ENCODE peak calls at places on chromosomes 6 and 20, in ten cellular contexts. One of them, this sample, is unnamed.

GRCh38 chr6:144134176-144134575 is 16.1 kb upstream of the STX11 start:
- DNase-seq in spleen: no peak
- DNase-seq in stomach: no peak
- DNase-seq in K562: no peak
- DNase-seq in prostate gland: no peak
- DNase-seq in SK-N-SH: no peak
- DNase-seq in esophagus muscularis mucosa: no peak
- DNase-seq in endothelial cell of umbilical vein: no peak
- DNase-seq in transverse colon: no peak
- DNase-seq in H1: no peak
- DNase-seq in this sample: no peak

GRCh38 chr6:170329321-170329720 is 22.8 kb downstream of the FAM120B start:
- DNase-seq in H1: no peak
- DNase-seq in stomach: no peak
- DNase-seq in SK-N-SH: no peak
- DNase-seq in transverse colon: no peak
- DNase-seq in esophagus muscularis mucosa: no peak
- DNase-seq in K562: no peak
- DNase-seq in endothelial cell of umbilical vein: no peak
- DNase-seq in spleen: no peak
- DNase-seq in prostate gland: no peak
- DNase-seq in this sample: no peak

GRCh38 chr20:46959081-46959692 is 64.5 kb downstream of the EYA2 start:
- DNase-seq in transverse colon: no peak
- DNase-seq in K562: no peak
- DNase-seq in stomach: no peak
- DNase-seq in endothelial cell of umbilical vein: no peak
- DNase-seq in spleen: no peak
- DNase-seq in prostate gland: no peak
- DNase-seq in H1: no peak
- DNase-seq in SK-N-SH: no peak
- DNase-seq in esophagus muscularis mucosa: no peak
- DNase-seq in this sample: no peak

GRCh38 chr20:18632196-18632789 is 44.4 kb downstream of the DTD1 start:
- DNase-seq in esophagus muscularis mucosa: peak
- DNase-seq in endothelial cell of umbilical vein: peak
- DNase-seq in stomach: peak
- DNase-seq in prostate gland: peak
- DNase-seq in SK-N-SH: peak
- DNase-seq in H1: peak
- DNase-seq in spleen: peak
- DNase-seq in transverse colon: peak
- DNase-seq in K562: peak
- DNase-seq in this sample: peak

GRCh38 chr6:1580109-1580508 is 29.6 kb upstream of the FOXC1 start:
- DNase-seq in prostate gland: no peak
- DNase-seq in K562: no peak
- DNase-seq in spleen: no peak
- DNase-seq in H1: no peak
- DNase-seq in SK-N-SH: no peak
- DNase-seq in stomach: no peak
- DNase-seq in transverse colon: no peak
- DNase-seq in esophagus muscularis mucosa: peak
- DNase-seq in endothelial cell of umbilical vein: no peak
- DNase-seq in this sample: no peak

GRCh38 chr20:43982016-43982415 is 67.4 kb downstream of the TOX2 start:
- DNase-seq in transverse colon: no peak
- DNase-seq in endothelial cell of umbilical vein: no peak
- DNase-seq in SK-N-SH: no peak
- DNase-seq in H1: no peak
- DNase-seq in prostate gland: no peak
- DNase-seq in esophagus muscularis mucosa: no peak
- DNase-seq in stomach: no peak
- DNase-seq in K562: no peak
- DNase-seq in spleen: no peak
- DNase-seq in this sample: no peak

GRCh38 chr6:137033828-137034227 is 10.9 kb downstream of the IL20RA start:
- DNase-seq in H1: no peak
- DNase-seq in esophagus muscularis mucosa: no peak
- DNase-seq in stomach: no peak
- DNase-seq in endothelial cell of umbilical vein: no peak
- DNase-seq in K562: no peak
- DNase-seq in SK-N-SH: no peak
- DNase-seq in prostate gland: no peak
- DNase-seq in transverse colon: no peak
- DNase-seq in spleen: no peak
- DNase-seq in this sample: no peak

GRCh38 chr6:131867744-131868143 is 59.9 kb downstream of the ENPP1 start:
- DNase-seq in H1: no peak
- DNase-seq in endothelial cell of umbilical vein: no peak
- DNase-seq in esophagus muscularis mucosa: no peak
- DNase-seq in SK-N-SH: no peak
- DNase-seq in prostate gland: no peak
- DNase-seq in transverse colon: no peak
- DNase-seq in spleen: no peak
- DNase-seq in K562: no peak
- DNase-seq in stomach: no peak
- DNase-seq in this sample: no peak

GRCh38 chr6:169880516-169880915 is 129.1 kb downstream of the ERMARD start:
- DNase-seq in H1: peak
- DNase-seq in esophagus muscularis mucosa: no peak
- DNase-seq in spleen: peak
- DNase-seq in prostate gland: no peak
- DNase-seq in SK-N-SH: peak
- DNase-seq in endothelial cell of umbilical vein: no peak
- DNase-seq in K562: no peak
- DNase-seq in stomach: no peak
- DNase-seq in transverse colon: no peak
- DNase-seq in this sample: no peak

GRCh38 chr20:7967199-7967844 is 27.1 kb upstream of the HAO1 start:
- DNase-seq in K562: no peak
- DNase-seq in SK-N-SH: no peak
- DNase-seq in prostate gland: peak
- DNase-seq in spleen: no peak
- DNase-seq in esophagus muscularis mucosa: no peak
- DNase-seq in transverse colon: no peak
- DNase-seq in H1: no peak
- DNase-seq in stomach: no peak
- DNase-seq in endothelial cell of umbilical vein: no peak
- DNase-seq in this sample: no peak

GRCh38 chr6:111723412-111723970 is 117.8 kb upstream of the TRAF3IP2 start:
- DNase-seq in endothelial cell of umbilical vein: no peak
- DNase-seq in stomach: no peak
- DNase-seq in prostate gland: no peak
- DNase-seq in esophagus muscularis mucosa: no peak
- DNase-seq in SK-N-SH: no peak
- DNase-seq in K562: no peak
- DNase-seq in transverse colon: no peak
- DNase-seq in spleen: no peak
- DNase-seq in H1: no peak
- DNase-seq in this sample: no peak

GRCh38 chr6:111724039-111724438 is 118.4 kb upstream of the TRAF3IP2 start:
- DNase-seq in esophagus muscularis mucosa: no peak
- DNase-seq in K562: no peak
- DNase-seq in H1: no peak
- DNase-seq in stomach: no peak
- DNase-seq in prostate gland: no peak
- DNase-seq in endothelial cell of umbilical vein: no peak
- DNase-seq in SK-N-SH: no peak
- DNase-seq in spleen: no peak
- DNase-seq in transverse colon: no peak
- DNase-seq in this sample: no peak

GRCh38 chr6:111722220-111722731 is 116.6 kb upstream of the TRAF3IP2 start:
- DNase-seq in prostate gland: no peak
- DNase-seq in SK-N-SH: no peak
- DNase-seq in esophagus muscularis mucosa: no peak
- DNase-seq in transverse colon: no peak
- DNase-seq in stomach: no peak
- DNase-seq in K562: no peak
- DNase-seq in endothelial cell of umbilical vein: no peak
- DNase-seq in spleen: no peak
- DNase-seq in H1: no peak
- DNase-seq in this sample: no peak

GRCh38 chr6:111720931-111721496 is 115.3 kb upstream of the TRAF3IP2 start:
- DNase-seq in endothelial cell of umbilical vein: no peak
- DNase-seq in K562: no peak
- DNase-seq in prostate gland: no peak
- DNase-seq in transverse colon: no peak
- DNase-seq in H1: no peak
- DNase-seq in SK-N-SH: no peak
- DNase-seq in stomach: no peak
- DNase-seq in spleen: no peak
- DNase-seq in esophagus muscularis mucosa: no peak
- DNase-seq in this sample: no peak

DNA sequence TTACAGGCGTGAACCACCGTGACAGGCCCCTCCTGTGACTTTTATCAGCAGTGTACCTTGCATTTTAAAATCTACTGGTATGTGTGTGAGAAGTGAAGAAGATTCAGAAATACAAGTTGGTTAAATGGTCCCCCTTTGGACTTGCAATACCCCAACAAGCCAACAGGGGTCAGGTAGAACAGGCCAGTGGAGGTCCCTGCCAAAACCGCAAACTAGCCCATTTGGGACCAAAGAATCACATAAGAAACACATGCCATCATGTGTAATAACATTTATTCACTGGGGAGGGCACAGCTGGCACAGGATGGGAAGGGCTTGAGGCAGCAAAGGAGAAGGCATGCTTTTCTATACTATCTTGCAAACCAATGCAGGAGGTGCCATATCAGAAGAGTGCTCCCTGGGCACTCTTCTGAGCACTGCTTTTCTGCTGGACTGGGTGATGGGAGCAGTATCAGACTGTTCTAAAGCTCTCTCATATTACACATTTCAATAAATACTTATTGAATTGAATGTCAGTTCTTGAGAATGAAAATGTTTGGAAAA is 116.1 kb upstream of the TRAF3IP2 start:
- DNase-seq in spleen: no peak
- DNase-seq in esophagus muscularis mucosa: no peak
- DNase-seq in K562: peak
- DNase-seq in stomach: no peak
- DNase-seq in transverse colon: no peak
- DNase-seq in endothelial cell of umbilical vein: peak
- DNase-seq in SK-N-SH: peak
- DNase-seq in prostate gland: no peak
- DNase-seq in H1: peak
- DNase-seq in this sample: no peak
- H3K4me3 ChIP-seq in spleen: no peak
- H3K4me3 ChIP-seq in esophagus muscularis mucosa: no peak
- H3K4me3 ChIP-seq in K562: no peak
- H3K4me3 ChIP-seq in stomach: no peak
- H3K4me3 ChIP-seq in transverse colon: no peak
- H3K4me3 ChIP-seq in endothelial cell of umbilical vein: no peak
- H3K4me3 ChIP-seq in SK-N-SH: no peak
- H3K4me3 ChIP-seq in prostate gland: no peak
- H3K4me3 ChIP-seq in H1: no peak
- H3K4me3 ChIP-seq in this sample: no peak

GRCh38 chr20:41572010-41572572 is 46.1 kb downstream of the CHD6 start:
- DNase-seq in stomach: no peak
- DNase-seq in endothelial cell of umbilical vein: no peak
- DNase-seq in esophagus muscularis mucosa: no peak
- DNase-seq in SK-N-SH: no peak
- DNase-seq in H1: no peak
- DNase-seq in K562: no peak
- DNase-seq in spleen: no peak
- DNase-seq in prostate gland: no peak
- DNase-seq in transverse colon: no peak
- DNase-seq in this sample: no peak
- TF ChIP-seq CTCF in stomach: no peak
- TF ChIP-seq CTCF in endothelial cell of umbilical vein: no peak
- TF ChIP-seq CTCF in esophagus muscularis mucosa: peak
- TF ChIP-seq CTCF in SK-N-SH: peak
- TF ChIP-seq CTCF in H1: no peak
- TF ChIP-seq CTCF in K562: no peak
- TF ChIP-seq CTCF in spleen: no peak
- TF ChIP-seq CTCF in prostate gland: no peak
- TF ChIP-seq CTCF in transverse colon: peak
- TF ChIP-seq CTCF in this sample: no peak

DNA sequence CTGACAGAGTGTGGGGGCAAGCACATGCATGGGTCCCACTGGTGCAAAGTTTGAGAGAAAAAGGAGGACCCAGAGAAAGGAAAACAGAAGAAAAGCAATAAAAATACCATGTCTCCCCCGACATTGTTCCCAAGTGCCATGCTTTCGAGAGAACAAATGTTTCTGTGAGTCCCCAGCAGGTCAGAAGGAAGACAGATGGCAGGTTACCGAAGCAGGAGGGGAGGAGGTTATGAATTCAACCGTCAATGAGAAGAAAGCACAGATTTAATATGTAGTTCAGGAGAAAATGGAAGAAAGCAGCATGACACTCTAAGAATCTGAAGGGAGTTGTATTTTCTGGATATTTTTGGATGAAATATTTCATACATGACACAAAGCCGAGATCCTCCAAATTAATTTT is 72.9 kb upstream of the TSHZ2 start:
- DNase-seq in SK-N-SH: no peak
- DNase-seq in prostate gland: no peak
- DNase-seq in transverse colon: no peak
- DNase-seq in stomach: no peak
- DNase-seq in endothelial cell of umbilical vein: no peak
- DNase-seq in esophagus muscularis mucosa: no peak
- DNase-seq in H1: no peak
- DNase-seq in spleen: no peak
- DNase-seq in K562: no peak
- DNase-seq in this sample: no peak
- TF ChIP-seq POLR2AphosphoS5 in SK-N-SH: no peak
- TF ChIP-seq POLR2AphosphoS5 in prostate gland: no peak
- TF ChIP-seq POLR2AphosphoS5 in transverse colon: no peak
- TF ChIP-seq POLR2AphosphoS5 in stomach: no peak
- TF ChIP-seq POLR2AphosphoS5 in endothelial cell of umbilical vein: no peak
- TF ChIP-seq POLR2AphosphoS5 in esophagus muscularis mucosa: no peak
- TF ChIP-seq POLR2AphosphoS5 in H1: no peak
- TF ChIP-seq POLR2AphosphoS5 in spleen: no peak
- TF ChIP-seq POLR2AphosphoS5 in K562: no peak
- TF ChIP-seq POLR2AphosphoS5 in this sample: no peak

GRCh38 chr6:2750832-2751231 is at the start of gene MYLK4:
- DNase-seq in prostate gland: no peak
- DNase-seq in stomach: no peak
- DNase-seq in endothelial cell of umbilical vein: no peak
- DNase-seq in transverse colon: no peak
- DNase-seq in H1: no peak
- DNase-seq in SK-N-SH: no peak
- DNase-seq in K562: no peak
- DNase-seq in esophagus muscularis mucosa: no peak
- DNase-seq in spleen: no peak
- DNase-seq in this sample: no peak
- H3K4me3 ChIP-seq in prostate gland: no peak
- H3K4me3 ChIP-seq in stomach: no peak
- H3K4me3 ChIP-seq in endothelial cell of umbilical vein: no peak
- H3K4me3 ChIP-seq in transverse colon: no peak
- H3K4me3 ChIP-seq in H1: no peak
- H3K4me3 ChIP-seq in SK-N-SH: peak
- H3K4me3 ChIP-seq in K562: no peak
- H3K4me3 ChIP-seq in esophagus muscularis mucosa: peak
- H3K4me3 ChIP-seq in spleen: no peak
- H3K4me3 ChIP-seq in this sample: no peak

This sample was measured in sigmoid colon.